ENCODE peak calls at places on chromosome 12, in six cellular contexts. A is psoas muscle; P is lung; C is testis; K is nephron progenitor cell; J is stimulated activated effector memory CD8-positive, alpha-beta T cell treated with anti-CD3 and anti-CD28 coated beads, Interleukin-12 subunit alpha, Interleukin-12 subunit beta, amount 100 ng/mL, for 72 hours. X is an unnamed sample.

GRCh38 chr12:104426926-104427546 is 29.7 kb upstream of the CHST11 start:
- DNase-seq in A (no peak), P (no peak), C (no peak), K (no peak), J (no peak), X (no peak)

GRCh38 chr12:13141686-13142085 is 38.2 kb upstream of the GSG1 start:
- DNase-seq in A (no peak), P (no peak), C (no peak), K (no peak), J (no peak), X (no peak)

GRCh38 chr12:24997970-24998582 is 49.2 kb upstream of the BCAT1 start:
- DNase-seq in A (no peak), P (no peak), C (no peak), K (no peak), J (no peak), X (peak)

GRCh38 chr12:113287146-113287898 is 47.6 kb downstream of the SLC8B1 start:
- DNase-seq in A (peak), P (no peak), C (no peak), K (no peak), J (no peak), X (no peak)

GRCh38 chr12:13343380-13343779 is 146.9 kb downstream of the EMP1 start:
- DNase-seq in A (no peak), P (no peak), C (no peak), K (no peak), J (no peak), X (no peak)

GRCh38 chr12:65082411-65082810 is 38.7 kb downstream of the WIF1 start:
- DNase-seq in A (no peak), P (no peak), C (no peak), K (no peak), J (no peak), X (no peak)

GRCh38 chr12:38149395-38150073 is 167.0 kb upstream of the ALG10B start:
- DNase-seq in A (no peak), P (no peak), C (no peak), K (no peak), J (no peak), X (no peak)

GRCh38 chr12:54526800-54527630 is 22.4 kb upstream of the PDE1B start:
- DNase-seq in A (no peak), P (no peak), C (peak), K (peak), J (peak), X (peak)

GRCh38 chr12:95942106-95942531 is 295 bp downstream of the CCDC38 start:
- DNase-seq in A (no peak), P (no peak), C (no peak), K (no peak), J (no peak), X (no peak)

GRCh38 chr12:92144631-92145480 is 790 bp downstream of the BTG1 start:
- DNase-seq in A (peak), P (peak), C (peak), K (peak), J (peak), X (peak)

GRCh38 chr12:56129210-56129691 is 1.2 kb downstream of the ESYT1 start:
- DNase-seq in A (peak), P (peak), C (peak), K (peak), J (peak), X (peak)

GRCh38 chr12:108825205-108825950 is 32.0 kb downstream of the SSH1 start:
- DNase-seq in A (no peak), P (no peak), C (no peak), K (no peak), J (no peak), X (peak)

GRCh38 chr12:121718653-121719239 is 6.2 kb downstream of the TMEM120B start:
- DNase-seq in A (peak), P (no peak), C (no peak), K (no peak), J (no peak), X (no peak)

GRCh38 chr12:53722450-53723041 is 4.7 kb downstream of the CALCOCO1 start:
- DNase-seq in A (no peak), P (no peak), C (no peak), K (no peak), J (no peak), X (no peak)

GRCh38 chr12:76158518-76159321 is 74.2 kb upstream of the NAP1L1 start:
- DNase-seq in A (peak), P (peak), C (peak), K (peak), J (peak), X (peak)

GRCh38 chr12:24933694-24934407 is 15.1 kb downstream of the BCAT1 start:
- DNase-seq in A (no peak), P (no peak), C (no peak), K (no peak), J (no peak), X (no peak)

GRCh38 chr12:103810108-103810507 is 30.9 kb downstream of the NT5DC3 start:
- DNase-seq in A (no peak), P (no peak), C (no peak), K (no peak), J (no peak), X (no peak)

GRCh38 chr12:51270067-51270846 is at the start of gene SMAGP:
- DNase-seq in A (peak), P (peak), C (peak), K (peak), J (peak), X (peak)

GRCh38 chr12:104998423-104999346 is 12.6 kb downstream of the NOPCHAP1 start:
- DNase-seq in A (no peak), P (peak), C (no peak), K (no peak), J (no peak), X (no peak)

GRCh38 chr12:101747695-101748094 is 8.4 kb upstream of the SYCP3 start:
- DNase-seq in A (no peak), P (no peak), C (no peak), K (no peak), J (no peak), X (no peak)

GRCh38 chr12:47739959-47740358 is 14.7 kb upstream of the ENDOU start:
- DNase-seq in A (peak), P (no peak), C (no peak), K (no peak), J (no peak), X (no peak)

GRCh38 chr12:114913871-114914801 is 230.2 kb upstream of the TBX3 start:
- DNase-seq in A (no peak), P (no peak), C (no peak), K (peak), J (no peak), X (no peak)

GRCh38 chr12:116708826-116709756 is 28.8 kb downstream of the SPRING1 start:
- DNase-seq in A (no peak), P (peak), C (peak), K (peak), J (peak), X (peak)

GRCh38 chr12:45192707-45193106 is 23.2 kb upstream of the ANO6 start:
- DNase-seq in A (no peak), P (no peak), C (no peak), K (no peak), J (no peak), X (no peak)

GRCh38 chr12:89451876-89452275 is 72.7 kb downstream of the GALNT4 start:
- DNase-seq in A (peak), P (no peak), C (peak), K (peak), J (no peak), X (no peak)

GRCh38 chr12:6425588-6426531 is 18.9 kb upstream of the CD27 start:
- DNase-seq in A (no peak), P (no peak), C (peak), K (no peak), J (no peak), X (peak)

GRCh38 chr12:67981236-67982164 is 7.7 kb upstream of the IFNG-AS1 start:
- DNase-seq in A (no peak), P (no peak), C (peak), K (no peak), J (no peak), X (peak)

GRCh38 chr12:6925543-6926279 is 2.0 kb upstream of the ATN1 start:
- DNase-seq in A (peak), P (peak), C (peak), K (peak), J (no peak), X (peak)

X was measured in Ammon's horn.